ENCODE peak calls at places on chromosomes 11 and 22, in six cellular contexts. Y is bronchial epithelial cell, O is glutamatergic neuron, M is endothelial cell, K is fibroblast of mammary gland, J is AG09319. I is an unnamed sample.

GRCh38 chr11:117583063-117583801 is 213.8 kb downstream of the DSCAML1 start:
- DNase-seq in K (no peak), J (no peak), M (no peak), O (peak), Y (no peak), I (no peak)

GRCh38 chr11:13114566-13115465 is 105.7 kb downstream of the RASSF10 start:
- DNase-seq in J (no peak), K (no peak), Y (no peak), M (no peak), O (no peak), I (no peak)

GRCh38 chr11:100576044-100577021 is 110.8 kb upstream of the ARHGAP42 start:
- DNase-seq in Y (peak), M (peak), K (peak), J (no peak), O (no peak), I (no peak)

GRCh38 chr22:39408807-39409206 is 9.2 kb downstream of the TAB1 start:
- DNase-seq in O (no peak), M (no peak), Y (peak), J (no peak), K (no peak), I (no peak)

GRCh38 chr11:2701898-2702434 is 2.2 kb upstream of the KCNQ1OT1 start:
- DNase-seq in Y (no peak), J (no peak), K (no peak), O (peak), M (no peak), I (peak)

GRCh38 chr22:19666663-19667593 is 47.4 kb upstream of the SEPTIN5 start:
- DNase-seq in K (peak), Y (no peak), M (no peak), O (no peak), J (peak), I (no peak)

GRCh38 chr11:1701041-1701807 is 4.2 kb downstream of the KRTAP5-6 start:
- DNase-seq in O (no peak), J (no peak), K (no peak), M (no peak), Y (no peak), I (no peak)

GRCh38 chr11:69348414-69349235 is 54.7 kb downstream of the MYEOV start:
- DNase-seq in Y (no peak), K (no peak), O (no peak), M (no peak), J (no peak), I (no peak)

GRCh38 chr22:19467912-19468311 is 11.1 kb downstream of the UFD1 start:
- DNase-seq in M (no peak), K (no peak), O (no peak), J (no peak), Y (no peak), I (no peak)

GRCh38 chr22:46734830-46735453 is 3.1 kb downstream of the CERK start:
- DNase-seq in Y (no peak), M (no peak), J (no peak), O (no peak), K (no peak), I (peak)

GRCh38 chr22:46446799-46447198 is 90.6 kb downstream of the CELSR1 start:
- DNase-seq in M (no peak), J (no peak), Y (no peak), O (no peak), K (peak), I (no peak)

GRCh38 chr11:68545347-68545746 is 84.8 kb downstream of the PPP6R3 start:
- DNase-seq in O (no peak), Y (no peak), K (no peak), M (no peak), J (no peak), I (no peak)

GRCh38 chr11:120024046-120024445 is 113.9 kb downstream of the TRIM29 start:
- DNase-seq in K (peak), J (no peak), O (no peak), M (no peak), Y (no peak), I (no peak)

GRCh38 chr11:60918251-60918940 is 4.4 kb downstream of the TMEM109 start:
- DNase-seq in O (no peak), K (no peak), J (no peak), M (no peak), Y (peak), I (no peak)

GRCh38 chr11:250740-251299 is 14.0 kb downstream of the PSMD13 start:
- DNase-seq in Y (peak), J (no peak), O (peak), M (peak), K (peak), I (peak)

GRCh38 chr11:64765291-64765803 is 5.6 kb upstream of the PYGM start:
- DNase-seq in O (peak), J (no peak), Y (no peak), K (no peak), M (no peak), I (no peak)

GRCh38 chr11:57248780-57249383 is 11.8 kb upstream of the APLNR start:
- DNase-seq in J (peak), M (peak), K (peak), O (peak), Y (peak), I (no peak)

GRCh38 chr11:37762079-37762478 is 1164.0 kb upstream of the RAG2 start:
- DNase-seq in M (no peak), K (no peak), Y (no peak), O (no peak), J (no peak), I (no peak)

GRCh38 chr22:17303840-17304779 is 65.2 kb upstream of the CECR2 start:
- DNase-seq in K (no peak), O (no peak), M (no peak), J (no peak), Y (no peak), I (no peak)

GRCh38 chr11:128908391-128909246 is 17.5 kb downstream of the KCNJ5 start:
- DNase-seq in J (peak), K (peak), M (no peak), Y (peak), O (no peak), I (peak)

GRCh38 chr11:94602430-94603372 is 35.5 kb downstream of the PIWIL4 start:
- DNase-seq in K (peak), J (no peak), Y (peak), M (peak), O (peak), I (peak)

GRCh38 chr11:12842933-12843636 is 166.0 kb upstream of the RASSF10 start:
- DNase-seq in M (peak), O (no peak), J (no peak), K (peak), Y (peak), I (no peak)

GRCh38 chr11:7666292-7666866 is 6.9 kb downstream of the CYB5R2 start:
- DNase-seq in M (no peak), O (no peak), Y (no peak), K (no peak), J (no peak), I (no peak)

GRCh38 chr11:67439321-67440228 is 2.1 kb upstream of the PTPRCAP start:
- DNase-seq in J (no peak), O (no peak), K (no peak), Y (peak), M (no peak), I (no peak)
- TF ChIP-seq CTCF in J (peak), O (no peak), K (no peak), Y (peak), M (no peak), I (peak)

DNA sequence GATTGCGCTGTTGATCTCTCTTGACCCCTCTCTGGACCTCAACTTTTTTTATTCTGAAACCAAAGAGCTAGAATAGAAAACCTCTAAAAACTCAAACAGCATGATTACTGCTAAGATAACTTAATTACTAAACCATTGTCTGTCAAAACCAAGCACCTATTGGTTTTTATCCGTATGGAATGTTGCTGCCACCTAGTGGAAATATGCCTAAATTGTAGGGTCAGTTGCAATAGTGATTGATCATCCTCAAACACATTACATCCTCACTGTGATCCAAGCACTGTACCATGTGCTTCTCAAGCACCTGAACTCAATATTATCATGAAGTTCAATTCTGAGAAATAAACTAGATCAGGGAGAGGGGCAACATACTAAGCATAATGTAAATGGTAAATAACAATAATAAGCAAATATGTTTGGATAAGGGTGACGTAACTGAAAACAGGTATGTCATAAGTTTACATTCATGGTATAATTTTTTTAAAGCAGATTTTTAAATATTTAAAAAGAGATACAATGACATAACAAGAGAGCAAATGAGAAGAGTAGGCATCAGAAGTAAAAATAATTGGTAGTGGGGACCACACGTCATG is 3.8 kb upstream of the OR5A2 start:
- DNase-seq in M (peak), K (peak), O (no peak), Y (peak), J (peak), I (no peak)
- TF ChIP-seq CTCF in M (peak), K (peak), O (peak), Y (peak), J (peak), I (peak)

GRCh38 chr11:73237471-73238290 is 19.6 kb downstream of the P2RY2 start:
- DNase-seq in Y (no peak), J (no peak), K (peak), O (peak), M (no peak), I (no peak)

GRCh38 chr11:73239111-73239521 is 21.0 kb downstream of the P2RY2 start:
- DNase-seq in O (no peak), Y (no peak), K (no peak), J (no peak), M (no peak), I (no peak)

GRCh38 chr11:73235236-73235786 is 17.2 kb downstream of the P2RY2 start:
- DNase-seq in O (no peak), M (no peak), K (no peak), J (no peak), Y (no peak), I (no peak)

GRCh38 chr11:73236205-73236765 is 18.2 kb downstream of the P2RY2 start:
- DNase-seq in Y (peak), O (peak), K (no peak), J (no peak), M (no peak), I (no peak)

GRCh38 chr11:73236879-73237278 is 18.8 kb downstream of the P2RY2 start:
- DNase-seq in O (peak), J (no peak), K (peak), M (peak), Y (peak), I (peak)
- TF ChIP-seq CTCF in O (peak), J (peak), K (peak), M (peak), Y (peak), I (peak)

DNA sequence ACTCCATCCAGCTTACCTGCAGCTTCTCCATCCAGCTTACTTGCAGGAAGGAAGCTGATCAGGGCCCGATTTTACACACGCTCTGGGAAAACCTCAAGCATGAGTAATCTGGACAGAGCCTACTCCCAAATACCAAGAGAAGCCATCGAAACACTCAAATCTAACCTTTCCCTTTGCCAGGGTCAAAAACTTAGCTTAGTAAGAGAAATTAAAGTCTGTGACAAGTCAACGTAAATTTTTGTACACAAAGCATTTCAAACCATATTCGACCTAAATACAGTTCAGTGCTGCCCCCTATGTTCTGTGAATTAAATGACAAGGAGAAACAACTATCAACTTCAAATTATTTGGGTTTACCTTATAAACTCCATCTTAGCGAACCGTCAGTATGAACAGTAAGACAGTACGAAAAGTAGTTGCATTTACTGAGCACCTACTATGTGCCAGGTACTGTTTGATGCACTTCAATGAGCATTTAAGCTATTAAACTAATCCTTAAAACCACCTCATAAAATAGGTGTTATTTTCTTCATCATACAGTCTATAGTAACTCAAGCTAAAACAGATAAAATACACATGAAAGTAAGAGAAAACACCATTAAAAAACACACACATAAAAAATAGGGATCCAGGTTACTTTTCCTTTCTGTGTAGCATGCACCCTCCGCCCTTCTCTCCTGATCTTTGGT is 36.9 kb downstream of the ARFGAP3 start:
- DNase-seq in Y (peak), O (no peak), K (peak), M (no peak), J (peak), I (no peak)
- TF ChIP-seq CTCF in Y (peak), O (peak), K (no peak), M (peak), J (peak), I (peak)

GRCh38 chr22:37636186-37636948 is 3.1 kb upstream of the SH3BP1 start:
- DNase-seq in M (no peak), O (no peak), Y (no peak), J (no peak), K (peak), I (peak)
- TF ChIP-seq CTCF in M (no peak), O (no peak), Y (peak), J (no peak), K (peak), I (peak)

DNA sequence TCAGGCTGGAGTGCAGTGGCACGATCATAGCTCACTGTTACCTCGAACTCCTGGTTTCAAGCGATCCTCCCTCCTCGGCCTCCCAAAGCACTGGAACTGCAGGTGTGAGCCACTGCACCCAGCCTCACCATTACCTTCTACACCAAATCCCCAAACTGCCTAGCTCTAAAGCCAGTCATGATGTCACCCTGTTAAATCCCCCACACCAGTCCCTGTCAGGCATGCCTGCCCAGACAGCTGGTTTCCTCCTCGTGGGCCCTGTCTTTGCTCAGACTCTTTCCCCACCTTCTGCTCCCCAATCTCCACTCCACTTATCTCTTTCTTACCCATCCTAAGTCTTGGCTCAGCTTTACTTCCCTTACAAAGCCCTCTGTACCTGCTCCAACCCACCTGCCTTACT is 12.5 kb upstream of the EXPH5 start:
- DNase-seq in J (no peak), M (no peak), K (no peak), Y (no peak), O (no peak), I (no peak)
- TF ChIP-seq CTCF in J (no peak), M (no peak), K (no peak), Y (no peak), O (no peak), I (no peak)

GRCh38 chr22:49490692-49491091 is 337.0 kb downstream of the BRD1 start:
- DNase-seq in J (no peak), Y (no peak), M (no peak), O (no peak), K (no peak), I (peak)

GRCh38 chr22:49491726-49492125 is 335.9 kb downstream of the BRD1 start:
- DNase-seq in Y (no peak), K (no peak), O (no peak), M (no peak), J (no peak), I (no peak)

GRCh38 chr22:49492308-49492707 is 335.4 kb downstream of the BRD1 start:
- DNase-seq in O (no peak), J (no peak), Y (no peak), M (no peak), K (no peak), I (no peak)

GRCh38 chr22:49489821-49490220 is 337.9 kb downstream of the BRD1 start:
- DNase-seq in O (no peak), J (no peak), K (no peak), Y (no peak), M (no peak), I (peak)

DNA sequence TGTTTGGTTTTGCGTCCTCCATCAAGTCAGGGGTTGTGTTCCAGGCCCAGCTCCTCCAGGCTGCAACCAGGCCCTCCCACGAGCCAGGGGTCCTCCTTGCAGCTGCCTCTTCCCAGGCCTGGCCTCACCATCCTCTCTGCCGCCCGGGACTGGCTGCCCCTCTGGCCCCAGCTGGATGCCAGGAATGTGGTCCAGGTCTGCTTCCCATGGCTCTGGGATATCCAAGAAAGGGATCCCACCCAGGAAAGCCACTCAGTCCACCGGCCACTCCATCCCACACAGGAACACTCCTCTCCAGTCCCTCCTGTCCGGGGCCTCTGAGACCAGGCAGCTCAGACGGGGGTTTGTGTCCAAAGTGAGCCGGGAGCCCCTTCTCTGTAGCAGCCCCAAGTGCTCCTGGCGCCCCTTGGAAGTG is 336.4 kb downstream of the BRD1 start:
- DNase-seq in M (no peak), J (no peak), Y (no peak), K (no peak), O (no peak), I (peak)
- TF ChIP-seq CTCF in M (no peak), J (no peak), Y (no peak), K (no peak), O (no peak), I (no peak)

GRCh38 chr11:14232652-14233051 is 126.3 kb downstream of the RRAS2 start:
- DNase-seq in O (no peak), M (no peak), Y (no peak), J (no peak), K (no peak), I (no peak)
- TF ChIP-seq CTCF in O (peak), M (peak), Y (peak), J (no peak), K (peak), I (no peak)

DNA sequence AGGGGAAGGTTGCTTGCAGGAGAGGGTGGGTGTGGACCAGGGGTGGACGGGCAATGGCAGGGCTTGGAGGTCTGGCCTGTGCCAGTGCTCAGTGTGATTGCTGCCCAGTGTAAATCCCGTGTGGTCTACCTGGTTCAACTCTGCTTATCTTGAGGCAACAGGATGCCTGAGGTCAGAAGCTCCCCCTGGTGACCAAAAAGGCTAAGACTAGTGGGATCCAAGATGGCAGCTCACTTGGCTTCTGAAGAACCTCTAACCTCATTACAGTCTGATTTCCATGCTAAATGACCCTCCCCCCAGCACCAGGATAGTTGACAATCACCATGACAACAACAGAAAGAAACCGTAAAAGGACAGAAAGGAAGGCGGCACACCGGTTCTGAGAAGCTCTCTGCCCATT is 398.3 kb downstream of the CTTN start:
- DNase-seq in O (no peak), M (no peak), K (no peak), Y (peak), J (no peak), I (no peak)
- TF ChIP-seq CTCF in O (no peak), M (peak), K (peak), Y (peak), J (no peak), I (no peak)

GRCh38 chr11:102932678-102933077 is 22.9 kb downstream of the MMP13 start:
- DNase-seq in O (no peak), Y (no peak), K (peak), M (no peak), J (no peak), I (no peak)

GRCh38 chr11:102933627-102934026 is 21.9 kb downstream of the MMP13 start:
- DNase-seq in M (no peak), Y (no peak), O (no peak), K (no peak), J (no peak), I (no peak)

GRCh38 chr11:102934735-102935134 is 20.8 kb downstream of the MMP13 start:
- DNase-seq in M (no peak), K (no peak), O (no peak), Y (no peak), J (no peak), I (no peak)

GRCh38 chr11:102936864-102937509 is 18.5 kb downstream of the MMP13 start:
- DNase-seq in Y (no peak), O (no peak), J (no peak), K (no peak), M (no peak), I (no peak)

GRCh38 chr11:102935514-102935913 is 20.0 kb downstream of the MMP13 start:
- DNase-seq in O (no peak), K (no peak), J (no peak), M (no peak), Y (no peak), I (no peak)
- TF ChIP-seq CTCF in O (peak), K (no peak), J (no peak), M (peak), Y (no peak), I (no peak)